ENCODE peak calls at places on chromosomes 12 and 14, in four cellular contexts. F is PC-3, V is Karpas-422, C is hepatocyte. O is an unnamed sample. For H3K9me3 and H3K9me2, the result is how much of the 10 kb centered on the place peaks cover.

GRCh38 chr14:103391048-103391447 is 5.8 kb downstream of the MARK3 start:
- DNase-seq in C (peak), F (peak), V (peak), O (peak)

GRCh38 chr12:121050725-121051124 is 11.7 kb upstream of the OASL start:
- DNase-seq in V (peak), C (no peak), F (peak), O (peak)

GRCh38 chr12:80230068-80230467 is 130.7 kb downstream of the OTOGL start:
- DNase-seq in C (no peak), V (no peak), F (no peak), O (no peak)

GRCh38 chr12:76055393-76055792 is 23.8 kb upstream of the PHLDA1 start:
- DNase-seq in C (no peak), F (no peak), V (no peak), O (no peak)

GRCh38 chr14:55245657-55246268 is 25.5 kb upstream of the FBXO34 start:
- DNase-seq in V (peak), F (peak), C (peak), O (peak)

GRCh38 chr12:92860521-92860920 is 68.6 kb downstream of the EEA1 start:
- DNase-seq in V (no peak), F (no peak), C (no peak), O (peak)

GRCh38 chr14:77502109-77502782 is 3.6 kb upstream of the ISM2 start:
- DNase-seq in V (no peak), F (no peak), C (no peak), O (no peak)

GRCh38 chr14:95467657-95468056 is 48.8 kb downstream of the SYNE3 start:
- DNase-seq in V (no peak), C (no peak), F (no peak), O (no peak)

GRCh38 chr12:130920711-130921381 is 32.9 kb upstream of the ADGRD1 start:
- DNase-seq in C (peak), V (no peak), F (no peak), O (peak)

GRCh38 chr12:68118096-68118755 is 41.3 kb downstream of the IFNG start:
- DNase-seq in F (no peak), C (no peak), V (no peak), O (no peak)

GRCh38 chr14:53148612-53149202 is 4.4 kb downstream of the DDHD1 start:
- DNase-seq in C (no peak), V (no peak), F (no peak), O (peak)

GRCh38 chr14:53147893-53148292 is 5.2 kb downstream of the DDHD1 start:
- DNase-seq in V (no peak), C (no peak), F (no peak), O (no peak)

GRCh38 chr14:53146739-53147138 is 6.4 kb downstream of the DDHD1 start:
- DNase-seq in V (no peak), F (no peak), C (no peak), O (no peak)

GRCh38 chr14:53149656-53150319 is 3.3 kb downstream of the DDHD1 start:
- DNase-seq in F (no peak), C (no peak), V (peak), O (no peak)

DNA sequence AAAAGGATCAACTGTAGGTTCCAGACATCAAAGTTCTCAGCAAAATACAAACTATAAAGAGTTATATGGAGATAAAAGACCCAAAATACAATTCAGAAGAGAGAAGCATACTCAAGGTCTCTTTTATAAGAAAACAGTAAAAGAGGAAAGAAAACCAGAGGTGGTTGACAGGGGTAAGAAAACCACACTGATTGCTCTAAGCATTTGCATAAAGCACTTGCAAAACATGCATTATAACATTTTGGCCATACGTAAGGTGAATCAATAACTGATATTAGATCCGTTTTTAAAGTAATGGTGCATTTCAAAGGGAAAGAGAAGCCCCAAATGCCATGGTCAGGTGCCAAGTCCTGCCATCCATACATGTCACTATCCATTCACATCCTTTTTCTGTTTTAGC is 5.9 kb downstream of the DDHD1 start:
- DNase-seq in V (no peak), C (no peak), F (no peak), O (no peak)
- H3K9me3 ChIP-seq in V (under half), C (under half), F (under half), O (under half)

DNA sequence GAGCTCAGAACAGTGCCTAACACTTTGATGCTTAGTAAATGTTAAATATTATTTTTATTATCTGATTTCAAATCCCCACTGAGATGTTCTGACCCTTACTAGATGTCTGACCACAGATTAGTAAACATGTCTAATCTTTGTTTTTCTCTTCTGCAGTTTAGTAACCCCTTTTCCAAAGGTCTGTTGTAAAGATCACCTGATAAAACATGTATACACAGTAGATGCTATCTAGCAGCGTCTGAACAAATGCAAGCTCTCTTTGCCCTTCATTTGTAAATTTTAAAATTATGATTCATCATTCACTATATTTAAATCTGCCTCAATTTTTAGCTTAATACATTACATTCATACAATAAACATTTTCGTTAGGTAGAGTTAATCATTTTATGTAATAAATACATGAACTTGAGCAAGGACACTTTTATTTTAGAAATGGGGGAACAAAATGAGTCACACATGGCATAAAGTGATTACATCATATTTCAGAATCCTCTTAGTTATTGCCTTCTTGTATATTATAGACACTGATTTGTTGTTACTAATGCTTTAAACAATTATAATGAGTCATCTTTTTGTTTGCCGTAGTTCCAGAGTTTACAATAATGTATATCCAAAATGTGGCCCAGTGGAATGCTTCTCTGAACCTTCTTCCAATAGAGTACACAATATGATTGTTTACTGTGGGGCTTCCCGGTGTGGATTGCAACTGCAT is 1.7 kb upstream of the OR4K5 start:
- DNase-seq in C (no peak), V (no peak), F (peak), O (no peak)
- H3K4me3 ChIP-seq in C (no peak), V (no peak), F (no peak), O (no peak)

GRCh38 chr12:102685841-102686240 is 205.5 kb upstream of the IGF1 start:
- DNase-seq in V (no peak), C (no peak), F (no peak), O (no peak)

GRCh38 chr12:102689701-102690100 is 209.3 kb upstream of the IGF1 start:
- DNase-seq in F (no peak), C (no peak), V (no peak), O (no peak)

GRCh38 chr12:102690267-102690666 is 209.9 kb upstream of the IGF1 start:
- DNase-seq in F (no peak), V (no peak), C (no peak), O (no peak)

GRCh38 chr12:102685172-102685571 is 204.8 kb upstream of the IGF1 start:
- DNase-seq in V (no peak), C (no peak), F (no peak), O (peak)

GRCh38 chr12:102687523-102687922 is 207.2 kb upstream of the IGF1 start:
- DNase-seq in C (no peak), V (no peak), F (no peak), O (no peak)
- H3K9me2 ChIP-seq in C (under half), V (under half), F (under half), O (under half)

GRCh38 chr12:91811481-91812287 is 334.0 kb downstream of the BTG1 start:
- DNase-seq in F (peak), V (peak), C (peak), O (peak)

GRCh38 chr12:91805031-91805430 is 340.6 kb downstream of the BTG1 start:
- DNase-seq in C (no peak), V (no peak), F (no peak), O (no peak)

GRCh38 chr12:91810531-91810930 is 335.1 kb downstream of the BTG1 start:
- DNase-seq in C (no peak), F (no peak), V (no peak), O (no peak)

GRCh38 chr12:91813701-91814100 is 331.9 kb downstream of the BTG1 start:
- DNase-seq in C (no peak), F (peak), V (no peak), O (peak)

DNA sequence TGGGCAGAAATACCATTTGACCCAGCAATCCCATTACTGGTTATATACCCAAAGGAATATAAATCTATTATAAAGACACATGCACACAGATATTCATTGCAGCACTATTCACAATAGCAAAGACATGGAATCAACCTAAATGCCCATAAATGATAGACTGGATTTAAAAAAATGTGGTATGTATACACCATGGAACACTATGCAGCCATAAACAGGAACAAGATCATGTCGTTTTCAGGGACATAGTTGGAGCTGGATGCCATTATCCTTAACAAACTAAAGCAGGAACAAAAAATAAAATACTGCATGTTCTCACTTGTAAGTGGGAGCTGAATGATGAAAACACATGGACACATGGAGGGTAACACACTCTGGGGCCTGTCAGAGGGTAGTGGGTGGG is 335.6 kb downstream of the BTG1 start:
- DNase-seq in F (no peak), C (no peak), V (no peak), O (no peak)
- H3K9me3 ChIP-seq in F (under half), C (under half), V (under half), O (under half)

GRCh38 chr14:89429206-89430091 is 12.4 kb upstream of the FOXN3 start:
- DNase-seq in F (no peak), C (peak), V (no peak), O (peak)

GRCh38 chr14:89428163-89428523 is 11.1 kb upstream of the FOXN3 start:
- DNase-seq in C (no peak), V (no peak), F (no peak), O (no peak)

GRCh38 chr14:89432226-89432625 is 15.2 kb upstream of the FOXN3 start:
- DNase-seq in C (no peak), F (no peak), V (no peak), O (no peak)

GRCh38 chr14:89428556-89429196 is 11.6 kb upstream of the FOXN3 start:
- DNase-seq in F (no peak), C (no peak), V (no peak), O (peak)

GRCh38 chr14:89430271-89430620 is 13.2 kb upstream of the FOXN3 start:
- DNase-seq in C (no peak), V (no peak), F (no peak), O (no peak)
- H3K4me3 ChIP-seq in C (no peak), V (peak), F (no peak), O (peak)

GRCh38 chr14:98458702-98459101 is 813.3 kb downstream of the BCL11B start:
- DNase-seq in F (no peak), V (no peak), C (no peak), O (no peak)
- H3K9me2 ChIP-seq in F (under half), V (under half), C (under half), O (under half)

DNA sequence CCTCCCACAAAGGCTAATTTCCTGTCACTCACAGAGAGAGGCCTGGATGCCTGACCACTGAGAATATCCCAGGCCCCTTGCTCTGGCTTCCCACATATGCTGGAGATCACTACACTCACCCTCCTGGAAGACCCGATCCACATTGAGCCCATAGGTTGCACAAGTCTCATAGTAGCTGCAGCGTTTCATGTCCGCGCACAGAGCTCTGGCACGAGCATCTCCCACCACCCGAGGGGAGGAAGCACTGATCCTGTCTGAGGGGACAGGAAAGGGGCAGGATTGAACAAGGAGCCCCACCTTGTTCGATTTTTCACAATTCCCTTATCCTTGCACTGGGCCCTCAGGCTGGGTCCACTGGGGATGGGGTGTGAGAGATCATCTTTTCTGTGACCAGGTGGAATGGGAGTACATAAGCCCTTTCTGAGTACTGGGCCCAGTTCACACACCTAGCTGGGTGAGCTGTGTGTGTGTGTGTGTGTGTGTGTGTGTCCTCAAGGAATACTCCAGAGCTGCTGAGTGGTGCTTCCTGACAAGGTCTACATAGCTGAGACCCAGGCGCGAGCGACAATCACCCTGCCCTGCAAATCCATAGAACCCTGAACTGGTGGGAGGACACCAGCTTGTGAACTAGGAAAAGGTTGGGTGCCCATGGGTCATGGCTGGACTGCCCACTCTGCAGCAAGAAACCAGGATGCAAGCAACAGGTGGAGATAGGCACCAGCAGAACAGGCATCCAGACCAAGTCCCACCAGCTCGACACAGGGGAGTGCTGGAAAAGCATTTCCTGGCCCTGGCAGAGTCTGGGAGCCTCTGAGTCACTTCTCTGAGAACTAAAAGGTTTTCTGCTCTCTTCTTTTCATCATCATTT is 5.6 kb downstream of the AGAP2 start:
- DNase-seq in F (no peak), V (no peak), C (no peak), O (peak)
- H3K9me3 ChIP-seq in F (under half), V (under half), C (under half), O (under half)

GRCh38 chr12:95218164-95218851 is 701 bp downstream of the VEZT start:
- DNase-seq in F (peak), C (no peak), V (peak), O (peak)

GRCh38 chr12:95220726-95221125 is 3.1 kb downstream of the VEZT start:
- DNase-seq in C (no peak), F (peak), V (no peak), O (no peak)

GRCh38 chr12:95218852-95219171 is 1.2 kb downstream of the VEZT start:
- DNase-seq in V (peak), C (no peak), F (peak), O (peak)

GRCh38 chr12:95217377-95218163 is at the start of the genes FGD6 and VEZT:
- DNase-seq in V (peak), F (peak), C (peak), O (peak)

DNA sequence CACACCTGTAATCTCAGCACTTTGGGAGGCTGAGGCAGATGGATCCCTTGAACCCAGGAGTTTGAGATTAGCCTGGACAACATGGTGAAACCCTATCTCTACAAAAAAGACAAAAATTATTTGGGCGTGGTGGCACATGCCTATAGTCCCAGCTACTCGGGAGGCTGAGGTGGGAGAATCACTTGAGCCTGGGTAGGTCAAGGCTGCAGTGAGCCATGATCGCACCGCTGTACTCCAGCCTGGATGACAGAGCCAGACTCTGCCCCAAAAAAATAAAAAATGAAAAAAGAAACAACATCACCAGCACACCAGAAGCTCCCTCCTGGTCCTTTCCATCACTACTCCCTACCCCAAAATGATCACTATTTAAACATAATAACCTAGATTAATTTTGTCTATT is 2.6 kb downstream of the VEZT start:
- DNase-seq in V (no peak), F (no peak), C (no peak), O (no peak)
- H3K4me3 ChIP-seq in V (peak), F (peak), C (peak), O (no peak)

GRCh38 chr12:124754949-124755800 is 108.5 kb downstream of the SCARB1 start:
- DNase-seq in V (peak), F (no peak), C (peak), O (peak)
- H3K9me2 ChIP-seq in V (under half), F (under half), C (under half), O (under half)

GRCh38 chr12:34107781-34108404 is 85.6 kb downstream of the ALG10 start:
- DNase-seq in C (no peak), V (no peak), F (no peak), O (no peak)
- H3K9me3 ChIP-seq in C (under half), V (under half), F (under half), O (under half)